ENCODE peak calls at places on chromosomes 11 and 22, in nine cellular contexts. One of them, this sample, is unnamed.

GRCh38 chr22:42932857-42933782 is 76.0 kb upstream of the ARFGAP3 start:
- DNase-seq in tibial artery: no peak
- DNase-seq in PC-3: no peak
- DNase-seq in NCI-H2081: no peak
- DNase-seq in cardiac muscle cell: no peak
- DNase-seq in stimulated activated CD8-positive, alpha-beta memory T cell treated with anti-CD3 and anti-CD28 coated beads, Interleukin-7, amount 100 ng/mL, for 24 hours: no peak
- DNase-seq in lung microvascular endothelial cell: peak
- DNase-seq in AG08395: no peak
- DNase-seq in activated T-helper 1 cell treated with anti-CD3 and anti-CD28 coated beads, Interleukin-12 subunit alpha, Interleukin-12 subunit beta, Interleukin-2, Interleukin-4 antibody, amounts not matched to agents 30 ng/mL and 10 ng/mL and 1 ng/mL, durations not matched to agents 14 hours and 24 hours and 36 hours: no peak
- DNase-seq in this sample: no peak

GRCh38 chr11:83681045-83681781 is 395.0 kb upstream of the CCDC90B start:
- DNase-seq in tibial artery: no peak
- DNase-seq in PC-3: no peak
- DNase-seq in NCI-H2081: peak
- DNase-seq in cardiac muscle cell: no peak
- DNase-seq in stimulated activated CD8-positive, alpha-beta memory T cell treated with anti-CD3 and anti-CD28 coated beads, Interleukin-7, amount 100 ng/mL, for 24 hours: no peak
- DNase-seq in lung microvascular endothelial cell: no peak
- DNase-seq in AG08395: no peak
- DNase-seq in activated T-helper 1 cell treated with anti-CD3 and anti-CD28 coated beads, Interleukin-12 subunit alpha, Interleukin-12 subunit beta, Interleukin-2, Interleukin-4 antibody, amounts not matched to agents 30 ng/mL and 10 ng/mL and 1 ng/mL, durations not matched to agents 14 hours and 24 hours and 36 hours: no peak
- DNase-seq in this sample: no peak

GRCh38 chr11:74055938-74056337 is 47.1 kb upstream of the UCP3 start:
- DNase-seq in tibial artery: no peak
- DNase-seq in PC-3: peak
- DNase-seq in NCI-H2081: no peak
- DNase-seq in cardiac muscle cell: no peak
- DNase-seq in stimulated activated CD8-positive, alpha-beta memory T cell treated with anti-CD3 and anti-CD28 coated beads, Interleukin-7, amount 100 ng/mL, for 24 hours: no peak
- DNase-seq in lung microvascular endothelial cell: no peak
- DNase-seq in AG08395: peak
- DNase-seq in activated T-helper 1 cell treated with anti-CD3 and anti-CD28 coated beads, Interleukin-12 subunit alpha, Interleukin-12 subunit beta, Interleukin-2, Interleukin-4 antibody, amounts not matched to agents 30 ng/mL and 10 ng/mL and 1 ng/mL, durations not matched to agents 14 hours and 24 hours and 36 hours: no peak
- DNase-seq in this sample: no peak

GRCh38 chr11:47869548-47870393 is 21.6 kb upstream of the NUP160 start:
- DNase-seq in tibial artery: no peak
- DNase-seq in PC-3: peak
- DNase-seq in NCI-H2081: no peak
- DNase-seq in cardiac muscle cell: no peak
- DNase-seq in stimulated activated CD8-positive, alpha-beta memory T cell treated with anti-CD3 and anti-CD28 coated beads, Interleukin-7, amount 100 ng/mL, for 24 hours: no peak
- DNase-seq in lung microvascular endothelial cell: no peak
- DNase-seq in AG08395: no peak
- DNase-seq in activated T-helper 1 cell treated with anti-CD3 and anti-CD28 coated beads, Interleukin-12 subunit alpha, Interleukin-12 subunit beta, Interleukin-2, Interleukin-4 antibody, amounts not matched to agents 30 ng/mL and 10 ng/mL and 1 ng/mL, durations not matched to agents 14 hours and 24 hours and 36 hours: no peak
- DNase-seq in this sample: no peak

GRCh38 chr11:28089378-28089777 is 18.6 kb downstream of the KIF18A start:
- DNase-seq in tibial artery: no peak
- DNase-seq in PC-3: peak
- DNase-seq in NCI-H2081: no peak
- DNase-seq in cardiac muscle cell: no peak
- DNase-seq in stimulated activated CD8-positive, alpha-beta memory T cell treated with anti-CD3 and anti-CD28 coated beads, Interleukin-7, amount 100 ng/mL, for 24 hours: no peak
- DNase-seq in lung microvascular endothelial cell: no peak
- DNase-seq in AG08395: no peak
- DNase-seq in activated T-helper 1 cell treated with anti-CD3 and anti-CD28 coated beads, Interleukin-12 subunit alpha, Interleukin-12 subunit beta, Interleukin-2, Interleukin-4 antibody, amounts not matched to agents 30 ng/mL and 10 ng/mL and 1 ng/mL, durations not matched to agents 14 hours and 24 hours and 36 hours: no peak
- DNase-seq in this sample: no peak

GRCh38 chr11:64245797-64246623 is 733 bp downstream of the PPP1R14B start:
- DNase-seq in tibial artery: peak
- DNase-seq in PC-3: peak
- DNase-seq in NCI-H2081: peak
- DNase-seq in cardiac muscle cell: no peak
- DNase-seq in stimulated activated CD8-positive, alpha-beta memory T cell treated with anti-CD3 and anti-CD28 coated beads, Interleukin-7, amount 100 ng/mL, for 24 hours: peak
- DNase-seq in lung microvascular endothelial cell: peak
- DNase-seq in AG08395: peak
- DNase-seq in activated T-helper 1 cell treated with anti-CD3 and anti-CD28 coated beads, Interleukin-12 subunit alpha, Interleukin-12 subunit beta, Interleukin-2, Interleukin-4 antibody, amounts not matched to agents 30 ng/mL and 10 ng/mL and 1 ng/mL, durations not matched to agents 14 hours and 24 hours and 36 hours: peak
- DNase-seq in this sample: peak

GRCh38 chr11:13885083-13885482 is 77.4 kb upstream of the SPON1 start:
- DNase-seq in tibial artery: no peak
- DNase-seq in PC-3: peak
- DNase-seq in NCI-H2081: no peak
- DNase-seq in cardiac muscle cell: no peak
- DNase-seq in stimulated activated CD8-positive, alpha-beta memory T cell treated with anti-CD3 and anti-CD28 coated beads, Interleukin-7, amount 100 ng/mL, for 24 hours: no peak
- DNase-seq in lung microvascular endothelial cell: no peak
- DNase-seq in AG08395: no peak
- DNase-seq in activated T-helper 1 cell treated with anti-CD3 and anti-CD28 coated beads, Interleukin-12 subunit alpha, Interleukin-12 subunit beta, Interleukin-2, Interleukin-4 antibody, amounts not matched to agents 30 ng/mL and 10 ng/mL and 1 ng/mL, durations not matched to agents 14 hours and 24 hours and 36 hours: no peak
- DNase-seq in this sample: no peak

GRCh38 chr11:64759131-64759721 is 548 bp downstream of the PYGM start:
- DNase-seq in tibial artery: peak
- DNase-seq in PC-3: no peak
- DNase-seq in NCI-H2081: no peak
- DNase-seq in cardiac muscle cell: peak
- DNase-seq in stimulated activated CD8-positive, alpha-beta memory T cell treated with anti-CD3 and anti-CD28 coated beads, Interleukin-7, amount 100 ng/mL, for 24 hours: no peak
- DNase-seq in lung microvascular endothelial cell: no peak
- DNase-seq in AG08395: no peak
- DNase-seq in activated T-helper 1 cell treated with anti-CD3 and anti-CD28 coated beads, Interleukin-12 subunit alpha, Interleukin-12 subunit beta, Interleukin-2, Interleukin-4 antibody, amounts not matched to agents 30 ng/mL and 10 ng/mL and 1 ng/mL, durations not matched to agents 14 hours and 24 hours and 36 hours: no peak
- DNase-seq in this sample: no peak

GRCh38 chr22:42704896-42705295 is 15.8 kb downstream of the A4GALT start:
- DNase-seq in tibial artery: no peak
- DNase-seq in PC-3: no peak
- DNase-seq in NCI-H2081: no peak
- DNase-seq in cardiac muscle cell: no peak
- DNase-seq in stimulated activated CD8-positive, alpha-beta memory T cell treated with anti-CD3 and anti-CD28 coated beads, Interleukin-7, amount 100 ng/mL, for 24 hours: no peak
- DNase-seq in lung microvascular endothelial cell: peak
- DNase-seq in AG08395: no peak
- DNase-seq in activated T-helper 1 cell treated with anti-CD3 and anti-CD28 coated beads, Interleukin-12 subunit alpha, Interleukin-12 subunit beta, Interleukin-2, Interleukin-4 antibody, amounts not matched to agents 30 ng/mL and 10 ng/mL and 1 ng/mL, durations not matched to agents 14 hours and 24 hours and 36 hours: no peak
- DNase-seq in this sample: no peak

GRCh38 chr11:32006799-32007388 is 84.0 kb upstream of the RCN1 start:
- DNase-seq in tibial artery: no peak
- DNase-seq in PC-3: peak
- DNase-seq in NCI-H2081: peak
- DNase-seq in cardiac muscle cell: peak
- DNase-seq in stimulated activated CD8-positive, alpha-beta memory T cell treated with anti-CD3 and anti-CD28 coated beads, Interleukin-7, amount 100 ng/mL, for 24 hours: no peak
- DNase-seq in lung microvascular endothelial cell: peak
- DNase-seq in AG08395: peak
- DNase-seq in activated T-helper 1 cell treated with anti-CD3 and anti-CD28 coated beads, Interleukin-12 subunit alpha, Interleukin-12 subunit beta, Interleukin-2, Interleukin-4 antibody, amounts not matched to agents 30 ng/mL and 10 ng/mL and 1 ng/mL, durations not matched to agents 14 hours and 24 hours and 36 hours: no peak
- DNase-seq in this sample: peak

GRCh38 chr11:64742087-64742939 is 1.6 kb downstream of the RASGRP2 start:
- DNase-seq in tibial artery: no peak
- DNase-seq in PC-3: peak
- DNase-seq in NCI-H2081: no peak
- DNase-seq in cardiac muscle cell: peak
- DNase-seq in stimulated activated CD8-positive, alpha-beta memory T cell treated with anti-CD3 and anti-CD28 coated beads, Interleukin-7, amount 100 ng/mL, for 24 hours: no peak
- DNase-seq in lung microvascular endothelial cell: no peak
- DNase-seq in AG08395: peak
- DNase-seq in activated T-helper 1 cell treated with anti-CD3 and anti-CD28 coated beads, Interleukin-12 subunit alpha, Interleukin-12 subunit beta, Interleukin-2, Interleukin-4 antibody, amounts not matched to agents 30 ng/mL and 10 ng/mL and 1 ng/mL, durations not matched to agents 14 hours and 24 hours and 36 hours: no peak
- DNase-seq in this sample: no peak

GRCh38 chr11:12090761-12091261 is 19.6 kb upstream of the MICAL2 start:
- DNase-seq in tibial artery: peak
- DNase-seq in PC-3: peak
- DNase-seq in NCI-H2081: no peak
- DNase-seq in cardiac muscle cell: no peak
- DNase-seq in stimulated activated CD8-positive, alpha-beta memory T cell treated with anti-CD3 and anti-CD28 coated beads, Interleukin-7, amount 100 ng/mL, for 24 hours: no peak
- DNase-seq in lung microvascular endothelial cell: no peak
- DNase-seq in AG08395: no peak
- DNase-seq in activated T-helper 1 cell treated with anti-CD3 and anti-CD28 coated beads, Interleukin-12 subunit alpha, Interleukin-12 subunit beta, Interleukin-2, Interleukin-4 antibody, amounts not matched to agents 30 ng/mL and 10 ng/mL and 1 ng/mL, durations not matched to agents 14 hours and 24 hours and 36 hours: no peak
- DNase-seq in this sample: no peak

GRCh38 chr11:85680897-85681296 is 5.1 kb downstream of the CCDC89 start:
- DNase-seq in tibial artery: no peak
- DNase-seq in PC-3: no peak
- DNase-seq in NCI-H2081: no peak
- DNase-seq in cardiac muscle cell: no peak
- DNase-seq in stimulated activated CD8-positive, alpha-beta memory T cell treated with anti-CD3 and anti-CD28 coated beads, Interleukin-7, amount 100 ng/mL, for 24 hours: no peak
- DNase-seq in lung microvascular endothelial cell: no peak
- DNase-seq in AG08395: no peak
- DNase-seq in activated T-helper 1 cell treated with anti-CD3 and anti-CD28 coated beads, Interleukin-12 subunit alpha, Interleukin-12 subunit beta, Interleukin-2, Interleukin-4 antibody, amounts not matched to agents 30 ng/mL and 10 ng/mL and 1 ng/mL, durations not matched to agents 14 hours and 24 hours and 36 hours: no peak
- DNase-seq in this sample: no peak

GRCh38 chr11:44928144-44928543 is 22.5 kb downstream of the TP53I11 start:
- DNase-seq in tibial artery: no peak
- DNase-seq in PC-3: no peak
- DNase-seq in NCI-H2081: no peak
- DNase-seq in cardiac muscle cell: no peak
- DNase-seq in stimulated activated CD8-positive, alpha-beta memory T cell treated with anti-CD3 and anti-CD28 coated beads, Interleukin-7, amount 100 ng/mL, for 24 hours: no peak
- DNase-seq in lung microvascular endothelial cell: no peak
- DNase-seq in AG08395: no peak
- DNase-seq in activated T-helper 1 cell treated with anti-CD3 and anti-CD28 coated beads, Interleukin-12 subunit alpha, Interleukin-12 subunit beta, Interleukin-2, Interleukin-4 antibody, amounts not matched to agents 30 ng/mL and 10 ng/mL and 1 ng/mL, durations not matched to agents 14 hours and 24 hours and 36 hours: no peak
- DNase-seq in this sample: no peak

GRCh38 chr11:118238947-118239346 is 13.2 kb downstream of the MPZL3 start:
- DNase-seq in tibial artery: no peak
- DNase-seq in PC-3: no peak
- DNase-seq in NCI-H2081: no peak
- DNase-seq in cardiac muscle cell: peak
- DNase-seq in stimulated activated CD8-positive, alpha-beta memory T cell treated with anti-CD3 and anti-CD28 coated beads, Interleukin-7, amount 100 ng/mL, for 24 hours: no peak
- DNase-seq in lung microvascular endothelial cell: no peak
- DNase-seq in AG08395: no peak
- DNase-seq in activated T-helper 1 cell treated with anti-CD3 and anti-CD28 coated beads, Interleukin-12 subunit alpha, Interleukin-12 subunit beta, Interleukin-2, Interleukin-4 antibody, amounts not matched to agents 30 ng/mL and 10 ng/mL and 1 ng/mL, durations not matched to agents 14 hours and 24 hours and 36 hours: no peak
- DNase-seq in this sample: no peak

GRCh38 chr11:72225411-72225951 is 914 bp downstream of the INPPL1 start:
- DNase-seq in tibial artery: no peak
- DNase-seq in PC-3: peak
- DNase-seq in NCI-H2081: no peak
- DNase-seq in cardiac muscle cell: peak
- DNase-seq in stimulated activated CD8-positive, alpha-beta memory T cell treated with anti-CD3 and anti-CD28 coated beads, Interleukin-7, amount 100 ng/mL, for 24 hours: no peak
- DNase-seq in lung microvascular endothelial cell: no peak
- DNase-seq in AG08395: no peak
- DNase-seq in activated T-helper 1 cell treated with anti-CD3 and anti-CD28 coated beads, Interleukin-12 subunit alpha, Interleukin-12 subunit beta, Interleukin-2, Interleukin-4 antibody, amounts not matched to agents 30 ng/mL and 10 ng/mL and 1 ng/mL, durations not matched to agents 14 hours and 24 hours and 36 hours: no peak
- DNase-seq in this sample: peak

GRCh38 chr22:43060213-43060612 is 29.0 kb downstream of the TTLL1 start:
- DNase-seq in tibial artery: no peak
- DNase-seq in PC-3: peak
- DNase-seq in NCI-H2081: peak
- DNase-seq in cardiac muscle cell: peak
- DNase-seq in stimulated activated CD8-positive, alpha-beta memory T cell treated with anti-CD3 and anti-CD28 coated beads, Interleukin-7, amount 100 ng/mL, for 24 hours: peak
- DNase-seq in lung microvascular endothelial cell: peak
- DNase-seq in AG08395: peak
- DNase-seq in activated T-helper 1 cell treated with anti-CD3 and anti-CD28 coated beads, Interleukin-12 subunit alpha, Interleukin-12 subunit beta, Interleukin-2, Interleukin-4 antibody, amounts not matched to agents 30 ng/mL and 10 ng/mL and 1 ng/mL, durations not matched to agents 14 hours and 24 hours and 36 hours: peak
- DNase-seq in this sample: no peak

GRCh38 chr11:82775736-82776346 is 42.2 kb upstream of the FAM181B start:
- DNase-seq in tibial artery: peak
- DNase-seq in PC-3: peak
- DNase-seq in NCI-H2081: no peak
- DNase-seq in cardiac muscle cell: peak
- DNase-seq in stimulated activated CD8-positive, alpha-beta memory T cell treated with anti-CD3 and anti-CD28 coated beads, Interleukin-7, amount 100 ng/mL, for 24 hours: no peak
- DNase-seq in lung microvascular endothelial cell: peak
- DNase-seq in AG08395: peak
- DNase-seq in activated T-helper 1 cell treated with anti-CD3 and anti-CD28 coated beads, Interleukin-12 subunit alpha, Interleukin-12 subunit beta, Interleukin-2, Interleukin-4 antibody, amounts not matched to agents 30 ng/mL and 10 ng/mL and 1 ng/mL, durations not matched to agents 14 hours and 24 hours and 36 hours: peak
- DNase-seq in this sample: peak

GRCh38 chr11:74388678-74389327 is 9.4 kb downstream of the PGM2L1 start:
- DNase-seq in tibial artery: peak
- DNase-seq in PC-3: peak
- DNase-seq in NCI-H2081: peak
- DNase-seq in cardiac muscle cell: peak
- DNase-seq in stimulated activated CD8-positive, alpha-beta memory T cell treated with anti-CD3 and anti-CD28 coated beads, Interleukin-7, amount 100 ng/mL, for 24 hours: peak
- DNase-seq in lung microvascular endothelial cell: peak
- DNase-seq in AG08395: peak
- DNase-seq in activated T-helper 1 cell treated with anti-CD3 and anti-CD28 coated beads, Interleukin-12 subunit alpha, Interleukin-12 subunit beta, Interleukin-2, Interleukin-4 antibody, amounts not matched to agents 30 ng/mL and 10 ng/mL and 1 ng/mL, durations not matched to agents 14 hours and 24 hours and 36 hours: peak
- DNase-seq in this sample: no peak

GRCh38 chr11:115298613-115299012 is 205.6 kb downstream of the CADM1 start:
- DNase-seq in tibial artery: no peak
- DNase-seq in PC-3: no peak
- DNase-seq in NCI-H2081: peak
- DNase-seq in cardiac muscle cell: no peak
- DNase-seq in stimulated activated CD8-positive, alpha-beta memory T cell treated with anti-CD3 and anti-CD28 coated beads, Interleukin-7, amount 100 ng/mL, for 24 hours: no peak
- DNase-seq in lung microvascular endothelial cell: no peak
- DNase-seq in AG08395: no peak
- DNase-seq in activated T-helper 1 cell treated with anti-CD3 and anti-CD28 coated beads, Interleukin-12 subunit alpha, Interleukin-12 subunit beta, Interleukin-2, Interleukin-4 antibody, amounts not matched to agents 30 ng/mL and 10 ng/mL and 1 ng/mL, durations not matched to agents 14 hours and 24 hours and 36 hours: no peak
- DNase-seq in this sample: no peak

GRCh38 chr11:77085652-77086051 is 17.0 kb upstream of the OMP start:
- DNase-seq in tibial artery: no peak
- DNase-seq in PC-3: no peak
- DNase-seq in NCI-H2081: no peak
- DNase-seq in cardiac muscle cell: no peak
- DNase-seq in stimulated activated CD8-positive, alpha-beta memory T cell treated with anti-CD3 and anti-CD28 coated beads, Interleukin-7, amount 100 ng/mL, for 24 hours: no peak
- DNase-seq in lung microvascular endothelial cell: no peak
- DNase-seq in AG08395: no peak
- DNase-seq in activated T-helper 1 cell treated with anti-CD3 and anti-CD28 coated beads, Interleukin-12 subunit alpha, Interleukin-12 subunit beta, Interleukin-2, Interleukin-4 antibody, amounts not matched to agents 30 ng/mL and 10 ng/mL and 1 ng/mL, durations not matched to agents 14 hours and 24 hours and 36 hours: no peak
- DNase-seq in this sample: no peak

GRCh38 chr11:1879941-1880720 is 11.6 kb downstream of the PRR33 start:
- DNase-seq in tibial artery: peak
- DNase-seq in PC-3: no peak
- DNase-seq in NCI-H2081: no peak
- DNase-seq in cardiac muscle cell: no peak
- DNase-seq in stimulated activated CD8-positive, alpha-beta memory T cell treated with anti-CD3 and anti-CD28 coated beads, Interleukin-7, amount 100 ng/mL, for 24 hours: no peak
- DNase-seq in lung microvascular endothelial cell: no peak
- DNase-seq in AG08395: no peak
- DNase-seq in activated T-helper 1 cell treated with anti-CD3 and anti-CD28 coated beads, Interleukin-12 subunit alpha, Interleukin-12 subunit beta, Interleukin-2, Interleukin-4 antibody, amounts not matched to agents 30 ng/mL and 10 ng/mL and 1 ng/mL, durations not matched to agents 14 hours and 24 hours and 36 hours: no peak
- DNase-seq in this sample: peak

This sample was measured in 8988T.